ENCODE peak calls at places on chromosome 22, in four cellular contexts. U, B, N and I are unnamed samples.

GRCh38 chr22:30874431-30875370 is 93.9 kb downstream of the MORC2 start:
- DNase-seq in U (no peak), B (no peak), N (no peak), I (no peak)

GRCh38 chr22:46514592-46515207 is 22.7 kb downstream of the CELSR1 start:
- DNase-seq in U (peak), B (no peak), N (no peak), I (no peak)

GRCh38 chr22:19892249-19892879 is 37.7 kb upstream of the GNB1L start:
- DNase-seq in U (peak), B (peak), N (no peak), I (peak)

GRCh38 chr22:33715221-33715620 is 205.1 kb downstream of the LARGE1 start:
- DNase-seq in U (no peak), B (no peak), N (no peak), I (no peak)

GRCh38 chr22:40463727-40464126 is 93.3 kb downstream of the SGSM3 start:
- DNase-seq in U (no peak), B (peak), N (no peak), I (peak)

GRCh38 chr22:21632237-21632895 is at the start of gene CCDC116:
- DNase-seq in U (no peak), B (peak), N (peak), I (peak)

GRCh38 chr22:32676196-32676595 is 125.3 kb upstream of the TIMP3 start:
- DNase-seq in U (no peak), B (no peak), N (no peak), I (no peak)

GRCh38 chr22:28442264-28442950 is 237.2 kb downstream of the TTC28 start:
- DNase-seq in U (peak), B (peak), N (peak), I (peak)

GRCh38 chr22:46041642-46042041 is 64.7 kb upstream of the WNT7B start:
- DNase-seq in U (no peak), B (no peak), N (no peak), I (no peak)

GRCh38 chr22:20546541-20546950 is 39.1 kb downstream of the MED15 start:
- DNase-seq in U (no peak), B (no peak), N (no peak), I (no peak)

GRCh38 chr22:31155425-31155824 is 4.6 kb upstream of the RNF185 start:
- DNase-seq in U (no peak), B (no peak), N (no peak), I (no peak)

GRCh38 chr22:19138217-19139000 is 6.0 kb downstream of the ESS2 start:
- DNase-seq in U (no peak), B (no peak), N (no peak), I (no peak)

GRCh38 chr22:47781024-47781423 is 1018.6 kb downstream of the TBC1D22A start:
- DNase-seq in U (no peak), B (no peak), N (no peak), I (no peak)

GRCh38 chr22:20567993-20568417 is 60.6 kb downstream of the MED15 start:
- DNase-seq in U (peak), B (no peak), N (no peak), I (no peak)

GRCh38 chr22:46007003-46007847 is 30.3 kb upstream of the WNT7B start:
- DNase-seq in U (peak), B (no peak), N (peak), I (no peak)

GRCh38 chr22:49208003-49208402 is 619.7 kb downstream of the BRD1 start:
- DNase-seq in U (no peak), B (no peak), N (no peak), I (no peak)

GRCh38 chr22:40175571-40176105 is 2.1 kb upstream of the TNRC6B start:
- DNase-seq in U (no peak), B (no peak), N (no peak), I (no peak)

GRCh38 chr22:20271114-20271994 is 3.2 kb upstream of the RTN4R start:
- DNase-seq in U (no peak), B (no peak), N (no peak), I (no peak)

GRCh38 chr22:30301995-30302809 is 12.9 kb upstream of the CASTOR1 start:
- DNase-seq in U (no peak), B (no peak), N (peak), I (no peak)

GRCh38 chr22:32048069-32048468 is 5.0 kb downstream of the SLC5A1 start:
- DNase-seq in U (no peak), B (no peak), N (no peak), I (no peak)

GRCh38 chr22:46357711-46358505 is 22.4 kb downstream of the TRMU start:
- DNase-seq in U (no peak), B (no peak), N (no peak), I (no peak)

GRCh38 chr22:39893526-39893925 is at the start of gene ENTHD1:
- DNase-seq in U (no peak), B (no peak), N (no peak), I (no peak)

GRCh38 chr22:17791196-17791595 is 16.9 kb upstream of the BID start:
- DNase-seq in U (no peak), B (no peak), N (no peak), I (no peak)

GRCh38 chr22:19868773-19869471 is 14.2 kb upstream of the GNB1L start:
- DNase-seq in U (no peak), B (peak), N (no peak), I (no peak)

GRCh38 chr22:21694394-21694793 is 28.6 kb downstream of the PPIL2 start:
- DNase-seq in U (no peak), B (no peak), N (no peak), I (no peak)

GRCh38 chr22:48096411-48096810 is 1334.0 kb downstream of the TBC1D22A start:
- DNase-seq in U (no peak), B (no peak), N (no peak), I (no peak)

GRCh38 chr22:32545801-32546200 is 71.2 kb downstream of the FBXO7 start:
- DNase-seq in U (peak), B (no peak), N (no peak), I (no peak)

GRCh38 chr22:20213833-20214708 is 54.0 kb downstream of the RTN4R start:
- DNase-seq in U (no peak), B (no peak), N (no peak), I (no peak)

DNA sequence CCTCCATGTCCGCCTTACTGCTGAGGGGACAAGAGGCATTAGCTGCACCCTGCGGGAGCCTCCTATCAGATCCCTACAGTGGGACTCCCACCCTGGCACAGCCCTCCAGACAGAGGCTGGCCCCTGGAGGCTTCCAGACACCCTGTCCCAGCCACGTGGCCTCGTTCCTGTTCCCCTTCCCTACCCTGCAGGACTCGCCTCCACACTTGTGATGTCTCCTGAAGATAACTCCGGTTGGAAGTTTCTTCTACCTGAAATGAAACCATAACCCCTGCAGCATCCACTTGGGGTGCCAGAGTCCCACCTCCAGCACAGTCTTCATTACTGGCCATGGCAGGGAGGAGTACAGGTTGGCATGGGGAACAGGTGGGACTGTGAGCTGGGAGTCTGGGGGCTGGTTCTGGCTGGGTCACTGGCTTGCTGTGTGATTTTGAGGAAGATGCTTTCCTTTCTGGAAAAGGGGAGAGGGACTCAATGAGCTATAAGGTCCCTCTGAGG is 4.9 kb upstream of the SH3BP1 start:
- DNase-seq in U (no peak), B (no peak), N (peak), I (no peak)
- TF ChIP-seq CTCF in U (peak), B (peak), N (peak), I (peak)

DNA sequence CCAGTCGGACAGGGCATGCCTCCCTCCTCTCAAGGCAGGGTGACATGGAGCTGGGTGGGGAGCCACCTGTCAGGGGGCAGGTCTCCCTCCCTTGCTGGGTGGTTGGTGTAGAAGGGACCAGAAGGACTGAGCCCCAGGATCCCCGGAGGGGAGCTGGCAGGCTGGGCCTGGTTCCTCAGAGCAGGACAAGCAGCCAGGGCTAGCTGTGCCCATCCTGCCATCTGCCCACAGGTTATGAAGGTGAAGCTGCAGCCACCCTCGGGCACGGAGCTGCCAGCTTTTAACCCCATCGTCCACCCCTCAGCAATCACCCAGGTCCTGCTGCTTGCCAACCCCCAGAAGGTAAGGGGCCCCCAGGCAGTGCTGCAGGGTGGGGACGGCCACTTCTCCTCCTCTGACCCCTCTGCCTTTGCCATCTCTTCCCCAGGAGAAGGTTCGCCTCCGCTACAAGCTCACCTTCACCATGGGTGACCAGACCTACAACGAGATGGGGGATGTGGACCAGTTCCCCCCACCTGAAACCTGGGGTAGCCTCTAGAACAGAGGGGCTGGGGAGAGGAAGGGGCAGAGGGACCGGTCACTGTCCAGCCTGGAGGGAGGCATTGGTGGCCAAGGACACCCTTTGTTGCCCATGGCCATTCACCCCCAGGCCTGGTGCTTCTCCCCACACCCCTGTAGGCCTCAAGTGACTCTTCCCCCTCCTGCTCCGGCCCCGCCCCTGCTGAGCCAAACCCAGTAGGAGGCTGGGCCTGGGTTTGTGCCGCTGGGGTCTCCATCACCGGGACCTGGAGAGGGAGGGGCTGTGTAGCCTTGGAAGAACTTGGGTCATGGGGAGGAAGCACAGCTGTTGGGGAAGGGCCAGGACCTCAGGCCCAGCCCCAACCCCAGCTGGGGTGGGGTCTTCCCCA is 7.0 kb upstream of the SH3BP1 start:
- DNase-seq in U (no peak), B (no peak), N (no peak), I (no peak)
- H3K27ac ChIP-seq in U (no peak), B (no peak), N (peak), I (peak)

GRCh38 chr22:24105018-24105360 is 76.3 kb upstream of the SUSD2 start:
- DNase-seq in U (no peak), B (no peak), N (no peak), I (no peak)

GRCh38 chr22:24107668-24108067 is 73.6 kb upstream of the SUSD2 start:
- DNase-seq in U (peak), B (no peak), N (no peak), I (no peak)

GRCh38 chr22:24105661-24106060 is 75.6 kb upstream of the SUSD2 start:
- DNase-seq in U (no peak), B (no peak), N (no peak), I (no peak)

GRCh38 chr22:24108073-24108472 is 73.2 kb upstream of the SUSD2 start:
- DNase-seq in U (no peak), B (no peak), N (no peak), I (no peak)

GRCh38 chr22:24106385-24107381 is 74.6 kb upstream of the SUSD2 start:
- DNase-seq in U (no peak), B (peak), N (no peak), I (peak)
- TF ChIP-seq CTCF in U (peak), B (peak), N (no peak), I (peak)

DNA sequence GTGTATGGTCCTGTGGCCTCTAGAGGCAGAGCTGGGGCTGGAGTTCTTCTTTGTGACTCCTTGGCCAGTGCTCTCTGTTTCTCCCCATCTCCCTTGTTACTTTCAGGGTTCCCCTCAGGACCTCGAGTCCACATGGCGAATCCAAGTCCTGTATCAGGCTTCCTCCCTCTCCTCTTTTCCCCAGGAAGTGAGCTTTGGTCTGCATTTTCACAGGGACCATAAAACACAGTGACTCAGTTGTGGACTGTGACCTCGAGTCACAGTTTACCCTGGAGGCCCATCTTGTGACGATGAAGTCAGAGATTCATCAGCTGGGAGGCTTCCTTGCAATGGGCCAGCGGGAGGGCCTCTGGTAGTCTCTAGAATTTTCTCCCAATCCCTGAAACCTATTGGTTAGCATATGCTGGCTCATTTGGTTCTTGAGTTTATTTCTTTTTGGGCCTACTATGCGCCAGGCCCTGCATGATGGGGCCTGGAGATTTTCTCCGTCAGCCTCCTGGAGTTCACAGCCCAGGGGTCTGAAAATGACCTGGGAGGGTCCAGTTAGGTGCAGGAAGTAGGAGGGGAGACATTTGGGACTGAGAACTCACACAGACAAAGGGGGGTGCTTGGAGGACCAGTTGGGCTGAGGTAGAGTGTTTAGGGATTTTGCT is 100.8 kb downstream of the KIAA1671 start:
- DNase-seq in U (no peak), B (no peak), N (no peak), I (no peak)
- H3K27ac ChIP-seq in U (no peak), B (no peak), N (no peak), I (no peak)

GRCh38 chr22:50274311-50274710 is 4.1 kb upstream of the MAPK11 start:
- DNase-seq in U (peak), B (peak), N (peak), I (peak)
- TF ChIP-seq CTCF in U (peak), B (peak), N (peak), I (peak)

GRCh38 chr22:44955102-44955501 is 54.7 kb downstream of the PHF21B start:
- DNase-seq in U (no peak), B (no peak), N (no peak), I (no peak)

GRCh38 chr22:44952863-44953790 is 56.7 kb downstream of the PHF21B start:
- DNase-seq in U (no peak), B (no peak), N (no peak), I (no peak)

GRCh38 chr22:44954113-44954512 is 55.7 kb downstream of the PHF21B start:
- DNase-seq in U (no peak), B (no peak), N (no peak), I (no peak)

GRCh38 chr22:44957267-44957905 is 52.4 kb downstream of the PHF21B start:
- DNase-seq in U (no peak), B (no peak), N (no peak), I (no peak)

DNA sequence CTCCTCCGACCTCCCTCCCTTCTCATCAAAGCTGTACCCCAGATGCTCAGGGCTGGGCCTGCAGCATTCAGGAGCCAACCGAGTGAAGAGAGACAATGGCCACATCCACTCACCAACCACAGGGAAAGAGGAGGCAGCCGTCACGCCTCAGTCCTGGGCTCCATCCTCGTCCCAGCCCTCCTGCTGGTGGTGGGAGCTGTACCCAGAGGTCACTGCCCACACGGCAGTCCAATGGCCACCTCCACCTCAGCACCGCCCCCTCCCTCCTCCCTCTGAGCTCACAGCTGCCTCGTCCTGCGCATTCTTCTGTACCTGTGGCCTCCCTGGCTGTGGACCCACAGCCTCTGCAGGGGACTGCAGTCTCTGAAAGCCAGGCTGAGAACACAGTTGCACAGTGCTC is 53.0 kb downstream of the PHF21B start:
- DNase-seq in U (no peak), B (no peak), N (no peak), I (no peak)
- H3K27ac ChIP-seq in U (no peak), B (no peak), N (no peak), I (no peak)

DNA sequence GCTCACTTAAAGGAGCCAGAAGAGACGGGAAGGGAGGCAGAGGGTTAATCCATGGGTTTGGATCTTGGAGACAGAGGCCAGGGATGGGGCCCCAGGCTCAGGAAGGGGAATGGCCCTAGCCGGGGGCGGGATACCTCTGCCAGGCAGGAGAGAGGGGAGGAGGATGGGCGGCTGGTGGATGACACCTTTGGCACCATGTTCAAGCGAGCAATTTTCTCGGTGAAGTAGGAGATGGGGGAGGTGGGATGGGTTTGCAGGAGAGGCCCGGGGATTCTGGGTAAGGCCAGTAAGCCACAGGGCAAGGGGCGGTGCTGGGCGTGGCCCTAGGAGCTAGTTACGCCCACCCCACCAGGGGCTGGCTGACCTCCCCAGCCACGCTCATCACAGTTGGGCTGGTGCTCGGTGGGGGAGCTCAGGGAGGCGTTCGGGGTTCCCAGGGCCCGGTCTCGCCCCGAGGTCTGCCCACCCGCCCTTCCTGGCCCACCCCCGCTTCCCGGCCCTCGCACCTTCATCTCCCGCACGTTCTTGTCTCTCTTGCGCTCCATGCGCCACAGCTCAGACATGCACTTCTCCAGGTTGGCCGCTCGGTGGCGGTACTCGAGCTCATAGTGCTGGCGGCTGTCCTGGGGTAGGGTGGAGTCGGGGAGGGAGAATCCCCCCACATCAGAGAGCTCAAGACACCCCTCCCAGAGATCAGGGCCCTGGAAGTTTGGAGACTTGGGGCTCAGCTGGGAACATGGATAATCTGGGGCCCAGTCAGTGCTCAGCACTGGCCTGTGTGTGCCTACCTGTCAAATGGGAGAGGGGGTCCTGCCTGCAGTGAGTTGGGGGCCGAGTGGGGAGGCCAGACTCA is 12.7 kb downstream of the BAIAP2L2 start:
- DNase-seq in U (no peak), B (no peak), N (no peak), I (no peak)
- TF ChIP-seq CTCF in U (peak), B (no peak), N (no peak), I (no peak)

GRCh38 chr22:35568751-35569725 is 28.4 kb downstream of the RASD2 start:
- DNase-seq in U (peak), B (no peak), N (no peak), I (no peak)
- H3K27ac ChIP-seq in U (no peak), B (no peak), N (no peak), I (no peak)